ENCODE peak calls at places on chromosomes 4 and X, in eight cellular contexts. Z is H9, R is astrocyte of the spinal cord, O is Panc1, X is IMR-90, T is AG10803, V is spleen, J is HFF-Myc. B is an unnamed sample.

GRCh38 chr4:135418353-135418752 is 1216.8 kb upstream of the PABPC4L start:
- DNase-seq in Z (peak), R (no peak), O (no peak), X (peak), T (no peak), V (no peak), J (no peak), B (no peak)

GRCh38 chr4:53267026-53267425 is 98.8 kb downstream of the SCFD2 start:
- DNase-seq in Z (no peak), R (no peak), O (no peak), X (peak), T (no peak), V (no peak), J (no peak), B (no peak)

GRCh38 chrX:68175569-68175968 is 257.7 kb downstream of the OPHN1 start:
- DNase-seq in Z (no peak), R (peak), O (no peak), X (peak), T (peak), V (no peak), J (no peak), B (no peak)

GRCh38 chrX:45710081-45710801 is 509.6 kb upstream of the DIPK2B start:
- DNase-seq in Z (no peak), R (peak), O (peak), X (peak), T (peak), V (no peak), J (peak), B (no peak)

GRCh38 chrX:50594788-50595187 is 124.2 kb upstream of the DGKK start:
- DNase-seq in Z (peak), R (no peak), O (no peak), X (no peak), T (no peak), V (no peak), J (no peak), B (no peak)

GRCh38 chrX:2609431-2610238 is 81.5 kb upstream of the CD99 start:
- DNase-seq in Z (no peak), R (peak), O (no peak), X (peak), T (no peak), V (no peak), J (no peak), B (no peak)

GRCh38 chrX:26783512-26784225 is 567.7 kb downstream of the MAGEB5 start:
- DNase-seq in Z (peak), R (peak), O (peak), X (peak), T (peak), V (peak), J (no peak), B (no peak)

GRCh38 chr4:3857316-3857926 is 91.2 kb downstream of the ADRA2C start:
- DNase-seq in Z (no peak), R (no peak), O (no peak), X (no peak), T (no peak), V (no peak), J (no peak), B (no peak)

GRCh38 chr4:24583451-24584174 is 741 bp downstream of the DHX15 start:
- DNase-seq in Z (peak), R (peak), O (no peak), X (peak), T (peak), V (peak), J (no peak), B (peak)

GRCh38 chr4:10275696-10276095 is 159.1 kb upstream of the WDR1 start:
- DNase-seq in Z (no peak), R (no peak), O (no peak), X (no peak), T (peak), V (no peak), J (no peak), B (no peak)

GRCh38 chrX:52425710-52426245 is 57.0 kb downstream of the XAGE2 start:
- DNase-seq in Z (no peak), R (peak), O (no peak), X (peak), T (peak), V (no peak), J (no peak), B (no peak)

GRCh38 chr4:8258813-8259212 is 10.7 kb upstream of the HTRA3 start:
- DNase-seq in Z (no peak), R (no peak), O (no peak), X (no peak), T (no peak), V (no peak), J (no peak), B (no peak)

GRCh38 chrX:23511783-23512182 is 155.5 kb upstream of the PRDX4 start:
- DNase-seq in Z (no peak), R (no peak), O (no peak), X (no peak), T (no peak), V (no peak), J (no peak), B (no peak)

GRCh38 chr4:53763813-53764597 is 172.7 kb upstream of the LNX1 start:
- DNase-seq in Z (no peak), R (peak), O (no peak), X (peak), T (peak), V (no peak), J (peak), B (no peak)

GRCh38 chr4:88285235-88285505 is 809 bp upstream of the PPM1K start:
- DNase-seq in Z (no peak), R (no peak), O (no peak), X (no peak), T (no peak), V (no peak), J (no peak), B (no peak)

GRCh38 chr4:7540216-7540615 is 105.5 kb upstream of the PSAPL1 start:
- DNase-seq in Z (no peak), R (no peak), O (no peak), X (no peak), T (no peak), V (no peak), J (no peak), B (no peak)

GRCh38 chrX:30865020-30865419 is 24.0 kb downstream of the TAB3 start:
- DNase-seq in Z (peak), R (no peak), O (no peak), X (no peak), T (no peak), V (no peak), J (no peak), B (no peak)

GRCh38 chr4:155530857-155531256 is 135.8 kb upstream of the GUCY1A1 start:
- DNase-seq in Z (no peak), R (no peak), O (no peak), X (no peak), T (no peak), V (no peak), J (no peak), B (no peak)

GRCh38 chr4:82500106-82500738 is 61.6 kb downstream of the TMEM150C start:
- DNase-seq in Z (no peak), R (no peak), O (no peak), X (peak), T (peak), V (no peak), J (no peak), B (no peak)

GRCh38 chrX:38649227-38649626 is 87.9 kb downstream of the TSPAN7 start:
- DNase-seq in Z (no peak), R (no peak), O (no peak), X (no peak), T (no peak), V (no peak), J (no peak), B (no peak)

GRCh38 chrX:39869846-39870601 is 227.7 kb downstream of the BCOR start:
- DNase-seq in Z (no peak), R (peak), O (no peak), X (peak), T (no peak), V (no peak), J (no peak), B (no peak)

GRCh38 chr4:159018062-159018629 is 84.7 kb upstream of the RAPGEF2 start:
- DNase-seq in Z (no peak), R (no peak), O (no peak), X (no peak), T (no peak), V (no peak), J (no peak), B (peak)

GRCh38 chr4:6875431-6875831 is 34.2 kb upstream of the TBC1D14 start:
- DNase-seq in Z (no peak), R (no peak), O (no peak), X (no peak), T (peak), V (peak), J (no peak), B (no peak)

GRCh38 chr4:54296548-54297203 is 67.6 kb downstream of the PDGFRA start:
- DNase-seq in Z (no peak), R (no peak), O (no peak), X (no peak), T (no peak), V (no peak), J (no peak), B (no peak)

GRCh38 chrX:1537031-1537715 is at the start of gene P2RY8:
- DNase-seq in Z (no peak), R (no peak), O (no peak), X (no peak), T (peak), V (peak), J (peak), B (no peak)

GRCh38 chrX:96729053-96729452 is 44.4 kb downstream of the DIAPH2 start:
- DNase-seq in Z (no peak), R (no peak), O (no peak), X (no peak), T (no peak), V (no peak), J (no peak), B (no peak)

GRCh38 chr4:139808381-139809206 is 143.0 kb downstream of the MGST2 start:
- DNase-seq in Z (no peak), R (no peak), O (no peak), X (peak), T (peak), V (no peak), J (no peak), B (no peak)

GRCh38 chr4:55446578-55446922 is 50.8 kb downstream of the TMEM165 start:
- DNase-seq in Z (no peak), R (peak), O (no peak), X (peak), T (no peak), V (no peak), J (no peak), B (no peak)

GRCh38 chr4:55444822-55445221 is 49.1 kb downstream of the TMEM165 start:
- DNase-seq in Z (no peak), R (peak), O (no peak), X (peak), T (peak), V (no peak), J (no peak), B (no peak)

GRCh38 chr4:55447826-55448225 is 52.1 kb downstream of the TMEM165 start:
- DNase-seq in Z (no peak), R (peak), O (no peak), X (peak), T (no peak), V (no peak), J (peak), B (no peak)

GRCh38 chr4:55447108-55447708 is 51.5 kb downstream of the TMEM165 start:
- DNase-seq in Z (no peak), R (no peak), O (no peak), X (no peak), T (no peak), V (no peak), J (no peak), B (no peak)

GRCh38 chr4:55445921-55446577 is 50.3 kb downstream of the TMEM165 start:
- DNase-seq in Z (no peak), R (peak), O (no peak), X (peak), T (peak), V (no peak), J (peak), B (no peak)
- TF ChIP-seq CTCF in Z (no peak), R (no peak), O (no peak), X (no peak), T (peak), V (no peak), J (no peak), B (no peak)

GRCh38 chr4:42855779-42856178 is 36.7 kb upstream of the GRXCR1 start:
- DNase-seq in Z (no peak), R (no peak), O (no peak), X (no peak), T (no peak), V (no peak), J (no peak), B (no peak)
- TF ChIP-seq CTCF in Z (no peak), R (no peak), O (no peak), X (no peak), T (no peak), V (no peak), J (no peak), B (no peak)

GRCh38 chr4:116023049-116023448 is 909.6 kb upstream of the NDST4 start:
- DNase-seq in Z (no peak), R (no peak), O (no peak), X (no peak), T (no peak), V (no peak), J (no peak), B (no peak)
- TF ChIP-seq CTCF in Z (no peak), R (no peak), O (no peak), X (no peak), T (no peak), V (no peak), J (no peak), B (no peak)

DNA sequence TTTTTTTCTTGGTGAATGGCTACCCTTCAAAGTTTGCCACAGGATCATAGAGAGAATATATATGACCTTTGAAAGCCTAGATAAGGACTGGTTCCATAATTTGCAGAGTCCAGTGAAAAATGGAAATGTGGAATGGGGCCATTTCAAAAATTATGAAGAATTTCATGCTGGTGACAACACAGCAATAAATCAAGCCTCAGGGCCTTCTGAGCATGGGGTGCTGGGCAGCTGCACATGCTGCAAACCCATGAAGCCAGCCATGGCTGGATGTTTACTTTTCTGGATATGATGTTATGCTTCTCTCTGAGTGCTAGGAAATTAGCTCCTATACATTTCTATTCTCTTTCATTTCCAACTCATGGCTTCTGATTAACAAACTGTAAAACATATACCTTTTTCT is 16.0 kb upstream of the PLA2G12A start:
- DNase-seq in Z (no peak), R (no peak), O (no peak), X (no peak), T (no peak), V (no peak), J (no peak), B (no peak)
- TF ChIP-seq CTCF in Z (no peak), R (no peak), O (no peak), X (no peak), T (no peak), V (no peak), J (no peak), B (no peak)

B was measured in glutamatergic neuron.